ENCODE peak calls at places on chromosomes 2 and 18, in four cellular contexts. O is lower lobe of right lung; L is CD4-positive, alpha-beta memory T cell; U is tibial artery. F is an unnamed sample.
A peak's percentile ranks its signal among the peaks of the same experiment; 100 is the strongest.

GRCh38 chr2:42769583-42770287 is 5.8 kb upstream of the OXER1 start:
- DNase-seq in O (no peak), L (no peak), U (no peak), F (no peak)

GRCh38 chr2:122203523-122203922 is 448.1 kb downstream of the TSN start:
- DNase-seq in O (no peak), L (no peak), U (no peak), F (no peak)

GRCh38 chr18:68841301-68841700 is 43.4 kb downstream of the CCDC102B start:
- DNase-seq in O (no peak), L (no peak), U (no peak), F (no peak)

GRCh38 chr2:180657054-180657453 is 323.4 kb upstream of the UBE2E3 start:
- DNase-seq in O (no peak), L (no peak), U (no peak), F (no peak)

GRCh38 chr18:67318651-67319050 is 197.9 kb downstream of the DSEL start:
- DNase-seq in O (no peak), L (no peak), U (no peak), F (no peak)

GRCh38 chr2:40401896-40402295 is 50.0 kb downstream of the SLC8A1 start:
- DNase-seq in O (no peak), L (no peak), U (no peak), F (no peak)

GRCh38 chr2:71685941-71686611 is 232.7 kb downstream of the DYSF start:
- DNase-seq in O (no peak), L (no peak), U (peak; percentile 59), F (no peak)

GRCh38 chr2:131535526-131535925 is 7.8 kb downstream of the CCDC74A start:
- DNase-seq in O (no peak), L (no peak), U (peak; percentile 38), F (no peak)

GRCh38 chr2:212811036-212811805 is 272.6 kb upstream of the ERBB4 start:
- DNase-seq in O (no peak), L (no peak), U (no peak), F (no peak)

GRCh38 chr2:23410596-23410995 is 25.6 kb downstream of the KLHL29 start:
- DNase-seq in O (no peak), L (no peak), U (no peak), F (no peak)

GRCh38 chr2:212228651-212229253 is 309.9 kb downstream of the ERBB4 start:
- DNase-seq in O (no peak), L (no peak), U (no peak), F (no peak)

GRCh38 chr2:176039375-176039774 is 37.3 kb upstream of the LNPK start:
- DNase-seq in O (no peak), L (no peak), U (no peak), F (no peak)

GRCh38 chr2:229921101-229921891 is 513 bp downstream of the TRIP12 start:
- DNase-seq in O (peak; percentile 84), L (peak; percentile 71), U (peak; percentile 83), F (peak; percentile 73)

GRCh38 chr2:109066501-109066900 is 62.5 kb upstream of the SH3RF3 start:
- DNase-seq in O (no peak), L (no peak), U (no peak), F (no peak)

GRCh38 chr18:75143851-75144250 is 65.1 kb downstream of the PTGR3 start:
- DNase-seq in O (no peak), L (no peak), U (no peak), F (no peak)

GRCh38 chr2:174918886-174919526 is 86.2 kb downstream of the CHN1 start:
- DNase-seq in O (no peak), L (no peak), U (no peak), F (no peak)

GRCh38 chr2:128369126-128369555 is 50.5 kb upstream of the HS6ST1 start:
- DNase-seq in O (no peak), L (no peak), U (peak; percentile 71), F (no peak)

GRCh38 chr2:70029814-70030409 is 57.4 kb upstream of the PCBP1 start:
- DNase-seq in O (peak; percentile 48), L (no peak), U (peak; percentile 90), F (no peak)

GRCh38 chr2:189587771-189588170 is 7.2 kb upstream of the SLC40A1 start:
- DNase-seq in O (no peak), L (no peak), U (no peak), F (no peak)

GRCh38 chr2:154259030-154259429 is 387.3 kb downstream of the GALNT13 start:
- DNase-seq in O (no peak), L (no peak), U (no peak), F (no peak)

GRCh38 chr2:226137201-226137811 is 662.3 kb downstream of the IRS1 start:
- DNase-seq in O (no peak), L (no peak), U (no peak), F (no peak)

GRCh38 chr18:79690586-79691482 is 11.2 kb downstream of the CTDP1 start:
- DNase-seq in O (no peak), L (no peak), U (peak; percentile 47), F (no peak)

GRCh38 chr18:58535340-58536186 is 93.3 kb downstream of the ALPK2 start:
- DNase-seq in O (no peak), L (no peak), U (no peak), F (no peak)

GRCh38 chr18:3498705-3499451 is 48.9 kb downstream of the TGIF1 start:
- DNase-seq in O (peak; percentile 48), L (no peak), U (no peak), F (no peak)

GRCh38 chr2:120868366-120868765 is 132.7 kb downstream of the GLI2 start:
- DNase-seq in O (no peak), L (no peak), U (no peak), F (no peak)

GRCh38 chr2:9846554-9846953 is 3.3 kb downstream of the TAF1B start:
- DNase-seq in O (no peak), L (no peak), U (no peak), F (no peak)

GRCh38 chr2:119921825-119922224 is 91.1 kb upstream of the EPB41L5 start:
- DNase-seq in O (no peak), L (no peak), U (no peak), F (peak; percentile 9)

GRCh38 chr18:61785588-61785987 is 107.2 kb downstream of the RNF152 start:
- DNase-seq in O (no peak), L (no peak), U (no peak), F (no peak)

GRCh38 chr2:42342061-42342794 is 18.8 kb downstream of the COX7A2L start:
- DNase-seq in O (no peak), L (no peak), U (peak; percentile 86), F (no peak)

GRCh38 chr18:34352385-34353163 is 127.9 kb upstream of the NOL4 start:
- DNase-seq in O (no peak), L (no peak), U (no peak), F (no peak)

GRCh38 chr2:171626949-171627348 is 60.3 kb upstream of the DYNC1I2 start:
- DNase-seq in O (no peak), L (no peak), U (no peak), F (no peak)

GRCh38 chr2:171630812-171631626 is 56.2 kb upstream of the DYNC1I2 start:
- DNase-seq in O (no peak), L (no peak), U (no peak), F (no peak)

GRCh38 chr2:171625013-171625412 is 62.3 kb upstream of the DYNC1I2 start:
- DNase-seq in O (no peak), L (no peak), U (no peak), F (no peak)

GRCh38 chr2:171627412-171627811 is 59.9 kb upstream of the DYNC1I2 start:
- DNase-seq in O (no peak), L (no peak), U (no peak), F (no peak)

GRCh38 chr2:171629113-171629512 is 58.2 kb upstream of the DYNC1I2 start:
- DNase-seq in O (no peak), L (no peak), U (no peak), F (no peak)
- H3K27ac ChIP-seq in O (no peak overlapping the region), L (no peak overlapping the region), U (no peak overlapping the region), F (no peak overlapping the region)

GRCh38 chr2:45888167-45888566 is 236.7 kb downstream of the PRKCE start:
- DNase-seq in O (no peak), L (no peak), U (no peak), F (no peak)

GRCh38 chr2:45889053-45889452 is 237.6 kb downstream of the PRKCE start:
- DNase-seq in O (peak; percentile 72), L (peak; percentile 26), U (no peak), F (no peak)

GRCh38 chr2:45890094-45890646 is 238.7 kb downstream of the PRKCE start:
- DNase-seq in O (peak; percentile 62), L (no peak), U (no peak), F (no peak)

GRCh38 chr2:45889620-45890019 is 238.1 kb downstream of the PRKCE start:
- DNase-seq in O (no peak), L (no peak), U (no peak), F (no peak)

GRCh38 chr2:45888641-45889040 is 237.2 kb downstream of the PRKCE start:
- DNase-seq in O (no peak), L (no peak), U (no peak), F (no peak)
- H3K27ac ChIP-seq in O (peak overlapping the region; percentile 83), L (no peak overlapping the region), U (no peak overlapping the region), F (no peak overlapping the region)

GRCh38 chr18:76589309-76589708 is 94.3 kb upstream of the ZNF516 start:
- DNase-seq in O (no peak), L (no peak), U (no peak), F (no peak)
- H3K27ac ChIP-seq in O (no peak overlapping the region), L (no peak overlapping the region), U (no peak overlapping the region), F (no peak overlapping the region)

GRCh38 chr2:73980566-73980965 is 4.1 kb upstream of the TET3 start:
- DNase-seq in O (no peak), L (no peak), U (no peak), F (no peak)
- H3K27ac ChIP-seq in O (no peak overlapping the region), L (no peak overlapping the region), U (no peak overlapping the region), F (no peak overlapping the region)

F was measured in naive thymus-derived CD4-positive, alpha-beta T cell.